ENCODE peak calls at places on chromosomes 7 and 10, in five cellular contexts. One of them, this sample, is unnamed.

GRCh38 chr7:131649003-131649541 is 92.6 kb upstream of the PODXL start:
- DNase-seq in body of pancreas: no peak
- DNase-seq in HCT116: no peak
- DNase-seq in IMR-90: no peak
- DNase-seq in prostate gland: no peak
- DNase-seq in this sample: no peak

GRCh38 chr10:77837248-77837924 is 89.2 kb downstream of the DLG5 start:
- DNase-seq in body of pancreas: no peak
- DNase-seq in HCT116: no peak
- DNase-seq in IMR-90: peak; percentile 78
- DNase-seq in prostate gland: no peak
- DNase-seq in this sample: peak; percentile 31

GRCh38 chr10:73763343-73763742 is 18.5 kb upstream of the CHCHD1 start:
- DNase-seq in body of pancreas: no peak
- DNase-seq in HCT116: no peak
- DNase-seq in IMR-90: no peak
- DNase-seq in prostate gland: no peak
- DNase-seq in this sample: no peak

GRCh38 chr7:41975854-41976253 is 261.2 kb downstream of the GLI3 start:
- DNase-seq in body of pancreas: no peak
- DNase-seq in HCT116: no peak
- DNase-seq in IMR-90: no peak
- DNase-seq in prostate gland: no peak
- DNase-seq in this sample: no peak

GRCh38 chr7:16484453-16485158 is 19.1 kb upstream of the SOSTDC1 start:
- DNase-seq in body of pancreas: no peak
- DNase-seq in HCT116: peak; percentile 95
- DNase-seq in IMR-90: peak; percentile 82
- DNase-seq in prostate gland: no peak
- DNase-seq in this sample: no peak

GRCh38 chr10:28815681-28816080 is 138.4 kb downstream of the BAMBI start:
- DNase-seq in body of pancreas: no peak
- DNase-seq in HCT116: no peak
- DNase-seq in IMR-90: no peak
- DNase-seq in prostate gland: no peak
- DNase-seq in this sample: no peak

GRCh38 chr7:5526190-5527037 is 102.8 kb upstream of the TNRC18 start:
- DNase-seq in body of pancreas: peak; percentile 56
- DNase-seq in HCT116: no peak
- DNase-seq in IMR-90: peak; percentile 32
- DNase-seq in prostate gland: peak; percentile 44
- DNase-seq in this sample: peak; percentile 60

GRCh38 chr7:4236389-4236788 is 445.7 kb upstream of the FOXK1 start:
- DNase-seq in body of pancreas: no peak
- DNase-seq in HCT116: no peak
- DNase-seq in IMR-90: no peak
- DNase-seq in prostate gland: no peak
- DNase-seq in this sample: no peak

GRCh38 chr7:141974831-141975230 is 1.3 kb upstream of the TAS2R38 start:
- DNase-seq in body of pancreas: no peak
- DNase-seq in HCT116: peak; percentile 28
- DNase-seq in IMR-90: no peak
- DNase-seq in prostate gland: no peak
- DNase-seq in this sample: peak; percentile 46

GRCh38 chr10:90504172-90504571 is 353.7 kb downstream of the HTR7 start:
- DNase-seq in body of pancreas: no peak
- DNase-seq in HCT116: no peak
- DNase-seq in IMR-90: no peak
- DNase-seq in prostate gland: no peak
- DNase-seq in this sample: no peak

GRCh38 chr7:2635810-2636701 is 4.3 kb downstream of the TTYH3 start:
- DNase-seq in body of pancreas: peak; percentile 60
- DNase-seq in HCT116: no peak
- DNase-seq in IMR-90: no peak
- DNase-seq in prostate gland: no peak
- DNase-seq in this sample: no peak
- TF ChIP-seq POLR2A in body of pancreas: no peak
- TF ChIP-seq POLR2A in HCT116: no peak
- TF ChIP-seq POLR2A in IMR-90: no peak
- TF ChIP-seq POLR2A in prostate gland: no peak
- TF ChIP-seq POLR2A in this sample: no peak

DNA sequence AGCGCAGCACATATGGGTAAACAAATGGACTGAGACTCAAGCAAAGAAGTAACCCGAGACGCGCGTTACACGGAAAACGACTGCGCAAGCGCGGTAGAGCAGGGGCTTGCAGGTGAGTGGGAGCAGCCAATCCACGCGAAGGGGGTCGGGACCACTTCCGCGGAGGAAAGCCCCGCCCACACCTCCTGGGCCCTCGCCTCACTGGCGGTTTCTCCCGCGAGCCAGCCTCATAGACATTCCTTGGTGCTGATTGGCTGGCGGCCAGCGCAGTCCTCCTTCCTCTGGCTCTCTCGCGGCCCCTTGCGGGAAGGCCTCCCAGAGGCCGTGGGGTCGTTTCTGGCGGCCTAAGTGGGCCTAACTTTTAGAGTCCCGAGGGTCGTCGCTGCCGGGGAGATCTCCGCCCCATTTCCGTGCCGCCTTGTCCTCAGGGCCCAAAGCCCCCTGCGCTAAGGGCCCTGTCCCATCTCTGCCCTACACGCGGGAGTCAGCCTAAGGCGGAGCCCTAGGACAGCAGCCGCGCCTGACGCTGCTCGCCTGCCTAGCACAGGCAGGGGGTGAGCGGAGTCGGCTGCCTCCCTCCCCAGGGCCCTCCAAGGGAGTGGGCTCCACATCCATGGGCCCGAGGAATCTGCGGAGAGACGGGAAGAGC is 9.1 kb upstream of the FXYD4 start:
- DNase-seq in body of pancreas: peak; percentile 100
- DNase-seq in HCT116: peak; percentile 96
- DNase-seq in IMR-90: peak; percentile 52
- DNase-seq in prostate gland: peak; percentile 97
- DNase-seq in this sample: peak; percentile 99
- TF ChIP-seq POLR2A in body of pancreas: peak; percentile 81
- TF ChIP-seq POLR2A in HCT116: peak; percentile 90
- TF ChIP-seq POLR2A in IMR-90: no peak
- TF ChIP-seq POLR2A in prostate gland: peak; percentile 20
- TF ChIP-seq POLR2A in this sample: no peak

DNA sequence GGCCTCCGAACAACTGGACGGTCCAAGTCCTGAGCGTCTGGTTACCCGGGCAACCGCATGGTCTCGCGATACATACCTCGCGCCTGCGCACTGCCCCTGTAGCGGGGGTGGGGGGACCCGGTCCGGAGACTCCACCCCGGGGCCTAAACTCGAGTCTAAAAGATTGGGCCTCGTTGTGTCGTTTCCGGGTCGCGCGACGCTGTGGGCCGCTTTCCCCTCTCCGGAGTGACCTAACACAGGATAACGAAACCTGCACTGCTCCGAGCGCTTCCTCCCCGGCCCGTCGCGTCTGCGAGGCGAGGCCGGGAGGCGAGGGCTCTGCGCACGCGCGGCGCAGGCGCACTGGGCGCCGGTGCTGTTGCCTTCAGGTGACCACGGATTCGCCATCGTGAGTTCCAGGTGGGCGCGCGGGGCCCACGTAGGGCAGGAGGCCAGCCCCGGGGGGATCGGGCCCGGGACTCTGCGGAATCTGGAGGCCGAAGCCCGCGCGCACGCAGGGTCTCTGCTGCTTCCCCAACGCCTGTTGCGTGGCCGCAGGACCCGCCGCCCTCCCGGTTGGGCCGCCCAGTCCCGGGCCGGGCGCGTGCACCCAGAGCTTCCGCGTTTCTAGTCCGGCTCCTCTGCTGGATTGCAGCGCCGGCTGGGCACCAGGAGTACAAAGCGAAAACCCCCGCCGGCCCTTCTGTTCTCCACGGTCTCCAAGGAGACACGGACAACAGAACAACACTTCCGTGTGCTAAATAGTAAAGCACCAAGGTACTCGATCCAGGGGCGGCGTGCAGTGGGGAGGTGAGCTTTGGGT is at the start of gene RPP38:
- DNase-seq in body of pancreas: peak; percentile 99
- DNase-seq in HCT116: peak; percentile 88
- DNase-seq in IMR-90: peak; percentile 92
- DNase-seq in prostate gland: peak; percentile 94
- DNase-seq in this sample: peak; percentile 98
- TF ChIP-seq POLR2A in body of pancreas: peak; percentile 89
- TF ChIP-seq POLR2A in HCT116: peak; percentile 93
- TF ChIP-seq POLR2A in IMR-90: peak; percentile 84
- TF ChIP-seq POLR2A in prostate gland: peak; percentile 59
- TF ChIP-seq POLR2A in this sample: no peak

DNA sequence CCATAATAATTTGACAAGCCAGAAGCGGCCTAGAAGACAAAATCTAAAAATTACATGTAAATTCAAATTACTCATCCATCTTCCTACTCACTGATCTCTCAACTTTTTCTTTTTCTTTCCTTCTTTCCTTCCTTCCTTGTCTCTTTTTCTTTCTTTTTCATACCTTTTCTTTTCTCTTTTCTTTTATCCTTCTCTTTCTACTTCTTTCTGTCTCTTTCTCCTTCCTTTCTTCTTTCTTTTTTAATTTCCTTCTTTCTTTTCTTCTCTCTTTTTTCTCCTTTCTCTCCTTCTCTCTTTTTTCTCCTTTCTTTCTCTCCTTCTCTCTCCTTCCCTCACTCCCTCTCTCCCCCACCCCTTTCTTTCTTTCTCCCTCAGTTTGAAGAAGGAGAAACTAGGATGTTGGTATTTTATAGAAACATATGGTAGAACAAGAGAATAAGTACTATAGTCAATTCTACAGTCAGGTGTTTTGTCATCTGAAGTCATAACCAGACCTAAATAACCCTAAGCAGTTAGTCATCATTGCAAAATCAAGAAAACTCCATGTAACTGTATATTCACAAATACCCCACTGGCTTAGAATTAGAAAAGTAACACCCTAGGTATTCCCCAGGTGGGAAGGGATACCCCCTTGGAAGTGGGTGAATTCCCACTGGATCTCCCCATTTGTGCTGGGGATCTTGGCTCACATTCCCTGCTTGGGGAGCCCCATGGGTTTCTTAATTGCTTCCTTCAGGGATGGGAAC is 46.1 kb upstream of the ITGB8 start:
- DNase-seq in body of pancreas: no peak
- DNase-seq in HCT116: no peak
- DNase-seq in IMR-90: peak; percentile 26
- DNase-seq in prostate gland: no peak
- DNase-seq in this sample: no peak
- TF ChIP-seq POLR2A in body of pancreas: no peak
- TF ChIP-seq POLR2A in HCT116: no peak
- TF ChIP-seq POLR2A in IMR-90: no peak
- TF ChIP-seq POLR2A in prostate gland: no peak
- TF ChIP-seq POLR2A in this sample: no peak

GRCh38 chr10:88990528-88991160 is at the start of gene FAS:
- DNase-seq in body of pancreas: peak; percentile 77
- DNase-seq in HCT116: peak; percentile 56
- DNase-seq in IMR-90: peak; percentile 57
- DNase-seq in prostate gland: peak; percentile 67
- DNase-seq in this sample: peak; percentile 68
- TF ChIP-seq POLR2A in body of pancreas: peak; percentile 54
- TF ChIP-seq POLR2A in HCT116: no peak
- TF ChIP-seq POLR2A in IMR-90: no peak
- TF ChIP-seq POLR2A in prostate gland: peak; percentile 58
- TF ChIP-seq POLR2A in this sample: no peak

GRCh38 chr10:92180326-92180881 is 110.5 kb downstream of the CPEB3 start:
- DNase-seq in body of pancreas: no peak
- DNase-seq in HCT116: no peak
- DNase-seq in IMR-90: no peak
- DNase-seq in prostate gland: no peak
- DNase-seq in this sample: no peak
- TF ChIP-seq POLR2A in body of pancreas: no peak
- TF ChIP-seq POLR2A in HCT116: no peak
- TF ChIP-seq POLR2A in IMR-90: no peak
- TF ChIP-seq POLR2A in prostate gland: no peak
- TF ChIP-seq POLR2A in this sample: no peak

GRCh38 chr7:106358103-106358663 is 73.4 kb upstream of the NAMPT start:
- DNase-seq in body of pancreas: no peak
- DNase-seq in HCT116: no peak
- DNase-seq in IMR-90: peak; percentile 41
- DNase-seq in prostate gland: no peak
- DNase-seq in this sample: no peak
- TF ChIP-seq POLR2A in body of pancreas: no peak
- TF ChIP-seq POLR2A in HCT116: no peak
- TF ChIP-seq POLR2A in IMR-90: no peak
- TF ChIP-seq POLR2A in prostate gland: no peak
- TF ChIP-seq POLR2A in this sample: no peak

GRCh38 chr10:4343091-4343490 is 482.9 kb upstream of the AKR1E2 start:
- DNase-seq in body of pancreas: no peak
- DNase-seq in HCT116: no peak
- DNase-seq in IMR-90: no peak
- DNase-seq in prostate gland: no peak
- DNase-seq in this sample: no peak
- TF ChIP-seq POLR2A in body of pancreas: no peak
- TF ChIP-seq POLR2A in HCT116: no peak
- TF ChIP-seq POLR2A in IMR-90: no peak
- TF ChIP-seq POLR2A in prostate gland: no peak
- TF ChIP-seq POLR2A in this sample: no peak

This sample was measured in stomach.